ENCODE peak calls at places on chromosomes 4 and X, in four cellular contexts. S is T-cell, E is left ventricle myocardium inferior, N is HS-5. J is an unnamed sample.

GRCh38 chr4:115058533-115058932 is 54.9 kb downstream of the NDST4 start:
- DNase-seq in S (no peak), E (no peak), N (no peak), J (no peak)

GRCh38 chr4:118287691-118288090 is 65.1 kb downstream of the PRSS12 start:
- DNase-seq in S (no peak), E (no peak), N (no peak), J (no peak)

GRCh38 chrX:19564606-19565005 is 49.3 kb upstream of the MAP3K15 start:
- DNase-seq in S (no peak), E (no peak), N (no peak), J (no peak)

GRCh38 chrX:75784689-75785491 is at the start of gene MAGEE2:
- DNase-seq in S (no peak), E (peak), N (no peak), J (peak)

GRCh38 chr4:138572007-138572406 is 329.9 kb upstream of the SLC7A11 start:
- DNase-seq in S (no peak), E (no peak), N (no peak), J (no peak)

GRCh38 chr4:20552004-20552403 is 148.3 kb upstream of the PACRGL start:
- DNase-seq in S (no peak), E (no peak), N (no peak), J (no peak)

GRCh38 chr4:113637823-113638691 is 123.5 kb downstream of the CAMK2D start:
- DNase-seq in S (no peak), E (no peak), N (no peak), J (no peak)

GRCh38 chrX:17005712-17006372 is 59.4 kb downstream of the REPS2 start:
- DNase-seq in S (no peak), E (no peak), N (no peak), J (no peak)

GRCh38 chrX:95318882-95319281 is 1365.8 kb upstream of the DIAPH2 start:
- DNase-seq in S (no peak), E (no peak), N (no peak), J (no peak)

GRCh38 chr4:80069108-80069836 is 3.8 kb downstream of the ANTXR2 start:
- DNase-seq in S (no peak), E (no peak), N (no peak), J (no peak)

GRCh38 chr4:16026155-16026761 is 57.6 kb downstream of the PROM1 start:
- DNase-seq in S (no peak), E (no peak), N (no peak), J (no peak)

GRCh38 chr4:56788081-56788480 is 33.4 kb downstream of the SPINK2 start:
- DNase-seq in S (no peak), E (no peak), N (no peak), J (no peak)

GRCh38 chr4:149823770-149824221 is 8.2 kb upstream of the IQCM start:
- DNase-seq in S (no peak), E (no peak), N (peak), J (no peak)

GRCh38 chr4:3851211-3851610 is 85.0 kb downstream of the ADRA2C start:
- DNase-seq in S (no peak), E (no peak), N (no peak), J (no peak)

GRCh38 chr4:8675383-8675782 is 82.8 kb downstream of the CPZ start:
- DNase-seq in S (no peak), E (no peak), N (no peak), J (no peak)

GRCh38 chr4:179867300-179867878 is 2375.8 kb upstream of the TENM3 start:
- DNase-seq in S (no peak), E (no peak), N (peak), J (peak)

GRCh38 chr4:41177016-41177415 is 37.3 kb downstream of the APBB2 start:
- DNase-seq in S (no peak), E (no peak), N (peak), J (no peak)

GRCh38 chr4:95675623-95676022 is 126.8 kb upstream of the UNC5C start:
- DNase-seq in S (no peak), E (no peak), N (no peak), J (no peak)

GRCh38 chr4:6956434-6957147 is 47.0 kb downstream of the TBC1D14 start:
- DNase-seq in S (no peak), E (no peak), N (no peak), J (no peak)

GRCh38 chrX:9611436-9612145 is 146.7 kb downstream of the TBL1X start:
- DNase-seq in S (no peak), E (no peak), N (no peak), J (no peak)

GRCh38 chrX:118964252-118964651 is 10.2 kb upstream of the LONRF3 start:
- DNase-seq in S (no peak), E (no peak), N (no peak), J (no peak)

GRCh38 chr4:165343353-165344191 is 16.1 kb downstream of the MSMO1 start:
- DNase-seq in S (no peak), E (no peak), N (no peak), J (no peak)

J was measured in lower lobe of right lung.